ENCODE peak calls at places on chromosomes 13 and 19, in four cellular contexts. V, C, K and E are unnamed samples.

GRCh38 chr19:28289294-28290063 is 923.5 kb downstream of the UQCRFS1 start:
- DNase-seq in V (peak), C (no peak), K (no peak), E (peak)

GRCh38 chr13:59024434-59024833 is 1139.3 kb downstream of the DIAPH3 start:
- DNase-seq in V (no peak), C (no peak), K (no peak), E (no peak)

GRCh38 chr19:11382898-11383705 is 1.0 kb downstream of the EPOR start:
- DNase-seq in V (no peak), C (peak), K (no peak), E (no peak)

GRCh38 chr19:40273469-40274360 is 11.4 kb downstream of the AKT2 start:
- DNase-seq in V (peak), C (no peak), K (no peak), E (peak)

GRCh38 chr19:17001603-17002183 is 24.9 kb downstream of the CPAMD8 start:
- DNase-seq in V (no peak), C (peak), K (no peak), E (no peak)

GRCh38 chr13:110445722-110446569 is 115.6 kb downstream of the RAB20 start:
- DNase-seq in V (no peak), C (no peak), K (no peak), E (no peak)

GRCh38 chr19:44570984-44571684 is 41.7 kb upstream of the CEACAM20 start:
- DNase-seq in V (peak), C (peak), K (peak), E (peak)

GRCh38 chr13:113091891-113092775 is 13.5 kb upstream of the F7 start:
- DNase-seq in V (no peak), C (no peak), K (no peak), E (no peak)

GRCh38 chr19:45187421-45188100 is 9.0 kb downstream of the BLOC1S3 start:
- DNase-seq in V (no peak), C (no peak), K (no peak), E (no peak)

GRCh38 chr13:77333521-77334083 is 6.7 kb upstream of the MYCBP2 start:
- DNase-seq in V (no peak), C (no peak), K (no peak), E (no peak)

GRCh38 chr13:40060318-40061007 is 405.0 kb downstream of the COG6 start:
- DNase-seq in V (peak), C (peak), K (no peak), E (peak)

GRCh38 chr13:68185767-68186166 is 955.6 kb upstream of the PCDH9 start:
- DNase-seq in V (no peak), C (no peak), K (no peak), E (no peak)

GRCh38 chr13:110329798-110330461 is 22.8 kb downstream of the COL4A2 start:
- DNase-seq in V (no peak), C (no peak), K (no peak), E (no peak)

GRCh38 chr13:45341799-45342584 is 1.0 kb upstream of the TPT1 start:
- DNase-seq in V (no peak), C (no peak), K (no peak), E (no peak)

GRCh38 chr19:3250675-3251074 is 26.2 kb downstream of the CELF5 start:
- DNase-seq in V (no peak), C (peak), K (no peak), E (no peak)

GRCh38 chr13:89627991-89628390 is 1719.5 kb upstream of the MIR17HG start:
- DNase-seq in V (no peak), C (no peak), K (no peak), E (peak)

GRCh38 chr19:7506385-7507328 is 9.2 kb upstream of the ZNF358 start:
- DNase-seq in V (peak), C (peak), K (no peak), E (no peak)

GRCh38 chr13:52399037-52399436 is 6.9 kb downstream of the THSD1 start:
- DNase-seq in V (no peak), C (no peak), K (no peak), E (no peak)

GRCh38 chr13:23963947-23964346 is 66.6 kb upstream of the C1QTNF9B start:
- DNase-seq in V (no peak), C (no peak), K (no peak), E (no peak)

GRCh38 chr13:114049026-114049425 is 75.2 kb upstream of the C13orf46 start:
- DNase-seq in V (no peak), C (peak), K (no peak), E (no peak)

GRCh38 chr19:8022275-8022674 is 16.8 kb upstream of the ELAVL1 start:
- DNase-seq in V (no peak), C (no peak), K (no peak), E (no peak)

GRCh38 chr13:50915562-50915961 is 6.0 kb downstream of the RNASEH2B start:
- DNase-seq in V (no peak), C (no peak), K (no peak), E (no peak)

GRCh38 chr19:55005684-55006488 is 32.2 kb downstream of the GP6 start:
- DNase-seq in V (no peak), C (peak), K (no peak), E (no peak)

GRCh38 chr19:41916033-41916424 is 12.2 kb downstream of the ERFL start:
- DNase-seq in V (no peak), C (no peak), K (no peak), E (no peak)

GRCh38 chr19:44525721-44526430 is 3.6 kb downstream of the CEACAM20 start:
- DNase-seq in V (no peak), C (no peak), K (no peak), E (no peak)

GRCh38 chr19:2217591-2217990 is 18.5 kb downstream of the PLEKHJ1 start:
- DNase-seq in V (no peak), C (no peak), K (no peak), E (no peak)

GRCh38 chr13:48493851-48494250 is 39.0 kb downstream of the RCBTB2 start:
- DNase-seq in V (no peak), C (no peak), K (no peak), E (peak)

GRCh38 chr19:40601061-40601973 is at the start of gene LTBP4:
- DNase-seq in V (no peak), C (no peak), K (no peak), E (no peak)

GRCh38 chr13:106083620-106084350 is 451.7 kb downstream of the EFNB2 start:
- DNase-seq in V (peak), C (peak), K (no peak), E (peak)

GRCh38 chr19:53906211-53907192 is 2.6 kb upstream of the CACNG7 start:
- DNase-seq in V (peak), C (peak), K (no peak), E (no peak)

GRCh38 chr13:100658363-100658762 is 16.2 kb downstream of the TMTC4 start:
- DNase-seq in V (no peak), C (no peak), K (no peak), E (no peak)

GRCh38 chr19:10797541-10798256 is 38.3 kb downstream of the TMED1 start:
- DNase-seq in V (peak), C (peak), K (no peak), E (no peak)

GRCh38 chr19:49390978-49391304 is 2.9 kb downstream of the KASH5 start:
- DNase-seq in V (no peak), C (no peak), K (no peak), E (no peak)

GRCh38 chr13:78897200-78897599 is 238.2 kb upstream of the OBI1 start:
- DNase-seq in V (no peak), C (no peak), K (no peak), E (no peak)

GRCh38 chr19:34500656-34501120 is 19.1 kb downstream of the WTIP start:
- DNase-seq in V (no peak), C (no peak), K (no peak), E (no peak)

GRCh38 chr19:53927745-53928144 is 18.7 kb downstream of the CACNG7 start:
- DNase-seq in V (no peak), C (peak), K (peak), E (no peak)

GRCh38 chr19:4502282-4503223 is 15.7 kb downstream of the PLIN4 start:
- DNase-seq in V (no peak), C (no peak), K (no peak), E (no peak)

GRCh38 chr13:59734393-59734792 is 429.3 kb downstream of the DIAPH3 start:
- DNase-seq in V (no peak), C (no peak), K (no peak), E (no peak)

GRCh38 chr13:44578064-44578394 is 1.9 kb upstream of the TSC22D1 start:
- DNase-seq in V (peak), C (no peak), K (no peak), E (no peak)